ENCODE peak calls at places on chromosome 4, in six cellular contexts. One of them, this sample, is unnamed.
A peak's percentile ranks its signal among the peaks of the same experiment; 100 is the strongest.

GRCh38 chr4:119113033-119113655 is 22.5 kb upstream of the MYOZ2 start:
- DNase-seq in heart right ventricle: no peak
- DNase-seq in PC-9: no peak
- DNase-seq in tibial nerve: no peak
- DNase-seq in AG10803: peak; percentile 94
- DNase-seq in IMR-90: peak; percentile 96
- DNase-seq in this sample: peak; percentile 94

GRCh38 chr4:150332961-150333360 is 249.0 kb upstream of the MAB21L2 start:
- DNase-seq in IMR-90: no peak
- DNase-seq in tibial nerve: no peak
- DNase-seq in PC-9: no peak
- DNase-seq in heart right ventricle: no peak
- DNase-seq in AG10803: no peak
- DNase-seq in this sample: no peak

GRCh38 chr4:47668810-47669408 is 169.0 kb downstream of the CORIN start:
- DNase-seq in IMR-90: peak; percentile 65
- DNase-seq in tibial nerve: peak; percentile 64
- DNase-seq in PC-9: peak; percentile 3
- DNase-seq in heart right ventricle: no peak
- DNase-seq in AG10803: peak; percentile 61
- DNase-seq in this sample: peak; percentile 77

GRCh38 chr4:144356941-144357381 is 216.4 kb upstream of the GYPA start:
- DNase-seq in AG10803: no peak
- DNase-seq in tibial nerve: no peak
- DNase-seq in heart right ventricle: no peak
- DNase-seq in PC-9: no peak
- DNase-seq in IMR-90: no peak
- DNase-seq in this sample: no peak

GRCh38 chr4:151808120-151808529 is 47.3 kb upstream of the GATB start:
- DNase-seq in tibial nerve: no peak
- DNase-seq in IMR-90: peak; percentile 31
- DNase-seq in AG10803: no peak
- DNase-seq in PC-9: no peak
- DNase-seq in heart right ventricle: peak; percentile 18
- DNase-seq in this sample: no peak

GRCh38 chr4:25524616-25525146 is 131.0 kb upstream of the SLC34A2 start:
- DNase-seq in IMR-90: no peak
- DNase-seq in PC-9: no peak
- DNase-seq in tibial nerve: no peak
- DNase-seq in AG10803: no peak
- DNase-seq in heart right ventricle: no peak
- DNase-seq in this sample: no peak

GRCh38 chr4:173211838-173212237 is 43.2 kb downstream of the GALNT7 start:
- DNase-seq in tibial nerve: no peak
- DNase-seq in AG10803: peak; percentile 50
- DNase-seq in heart right ventricle: no peak
- DNase-seq in PC-9: no peak
- DNase-seq in IMR-90: peak; percentile 78
- DNase-seq in this sample: peak; percentile 55

GRCh38 chr4:77308843-77309242 is 151.8 kb downstream of the CCNG2 start:
- DNase-seq in heart right ventricle: no peak
- DNase-seq in tibial nerve: no peak
- DNase-seq in IMR-90: peak; percentile 35
- DNase-seq in PC-9: no peak
- DNase-seq in AG10803: peak; percentile 44
- DNase-seq in this sample: peak; percentile 32

GRCh38 chr4:82577451-82577850 is 15.7 kb upstream of the TMEM150C start:
- DNase-seq in AG10803: no peak
- DNase-seq in PC-9: no peak
- DNase-seq in IMR-90: no peak
- DNase-seq in heart right ventricle: no peak
- DNase-seq in tibial nerve: no peak
- DNase-seq in this sample: no peak

GRCh38 chr4:16513876-16514275 is 287.6 kb upstream of the TAPT1 start:
- DNase-seq in IMR-90: peak; percentile 60
- DNase-seq in tibial nerve: no peak
- DNase-seq in PC-9: no peak
- DNase-seq in AG10803: no peak
- DNase-seq in heart right ventricle: no peak
- DNase-seq in this sample: no peak

GRCh38 chr4:16521156-16521915 is 295.1 kb upstream of the TAPT1 start:
- DNase-seq in AG10803: no peak
- DNase-seq in PC-9: no peak
- DNase-seq in tibial nerve: no peak
- DNase-seq in heart right ventricle: no peak
- DNase-seq in IMR-90: no peak
- DNase-seq in this sample: no peak

GRCh38 chr4:16516796-16517413 is 290.6 kb upstream of the TAPT1 start:
- DNase-seq in PC-9: no peak
- DNase-seq in heart right ventricle: no peak
- DNase-seq in IMR-90: peak; percentile 85
- DNase-seq in tibial nerve: peak; percentile 75
- DNase-seq in AG10803: peak; percentile 82
- DNase-seq in this sample: peak; percentile 83
- TF ChIP-seq CTCF in PC-9: no peak
- TF ChIP-seq CTCF in heart right ventricle: peak; percentile 50
- TF ChIP-seq CTCF in IMR-90: peak; percentile 75
- TF ChIP-seq CTCF in tibial nerve: peak; percentile 39
- TF ChIP-seq CTCF in AG10803: peak; percentile 62
- TF ChIP-seq CTCF in this sample: peak; percentile 58

DNA sequence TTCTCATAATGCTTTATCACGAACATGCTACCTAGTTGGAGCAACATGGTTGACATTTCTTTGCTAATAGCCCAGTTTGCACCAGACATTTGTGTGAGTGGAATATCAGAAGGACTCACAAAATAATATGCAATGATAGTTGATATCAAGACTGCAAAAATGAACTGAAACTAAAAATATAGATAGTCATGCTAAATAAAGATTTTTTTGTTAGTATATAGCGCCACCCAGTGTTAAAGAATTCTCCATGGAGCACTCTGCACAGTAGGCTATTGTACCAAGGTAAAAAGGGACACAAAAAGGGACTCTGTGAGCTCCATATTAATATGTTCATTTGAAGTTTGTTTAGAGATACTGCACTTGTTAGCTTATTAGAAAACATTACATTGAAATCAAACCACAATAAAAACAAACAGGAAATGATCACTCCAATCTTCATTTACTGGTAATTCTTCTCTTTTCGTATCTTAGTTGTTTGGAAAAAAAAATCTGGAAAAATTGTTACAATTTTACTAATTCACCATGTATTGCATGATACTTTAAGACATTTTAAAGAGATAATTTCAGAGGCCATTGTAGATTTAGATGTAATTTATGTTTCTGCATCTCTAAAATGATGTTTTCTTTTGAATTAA is 1509.6 kb downstream of the ADGRL3 start:
- DNase-seq in IMR-90: peak; percentile 0
- DNase-seq in PC-9: no peak
- DNase-seq in tibial nerve: no peak
- DNase-seq in heart right ventricle: no peak
- DNase-seq in AG10803: no peak
- DNase-seq in this sample: peak; percentile 11
- TF ChIP-seq CTCF in IMR-90: peak; percentile 46
- TF ChIP-seq CTCF in PC-9: peak; percentile 65
- TF ChIP-seq CTCF in tibial nerve: peak; percentile 35
- TF ChIP-seq CTCF in heart right ventricle: peak; percentile 69
- TF ChIP-seq CTCF in AG10803: no peak
- TF ChIP-seq CTCF in this sample: no peak

DNA sequence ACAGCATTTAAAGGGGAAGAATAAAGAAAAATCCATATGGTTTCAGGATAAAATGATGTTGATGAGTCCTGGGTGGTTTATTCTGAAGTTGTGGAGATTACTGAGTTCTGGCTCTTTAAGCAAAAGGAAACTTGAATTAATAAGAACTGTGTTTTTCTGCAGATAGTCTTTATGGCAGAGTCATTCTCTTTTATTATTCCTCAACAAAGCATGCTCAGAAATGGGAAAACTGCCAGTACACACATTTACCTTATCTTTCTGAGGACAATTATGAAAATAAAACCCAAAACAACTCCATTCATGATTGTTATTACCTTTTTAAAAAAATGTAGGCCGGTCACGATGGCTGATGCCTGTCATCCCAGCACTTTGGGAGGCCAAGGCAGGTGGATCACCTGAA is 58.5 kb downstream of the ADD1 start:
- DNase-seq in AG10803: no peak
- DNase-seq in heart right ventricle: no peak
- DNase-seq in tibial nerve: no peak
- DNase-seq in IMR-90: no peak
- DNase-seq in PC-9: no peak
- DNase-seq in this sample: peak; percentile 63
- TF ChIP-seq CTCF in AG10803: no peak
- TF ChIP-seq CTCF in heart right ventricle: no peak
- TF ChIP-seq CTCF in tibial nerve: no peak
- TF ChIP-seq CTCF in IMR-90: no peak
- TF ChIP-seq CTCF in PC-9: no peak
- TF ChIP-seq CTCF in this sample: no peak

GRCh38 chr4:84482564-84483563 is 16.2 kb downstream of the NKX6-1 start:
- DNase-seq in AG10803: peak; percentile 29
- DNase-seq in PC-9: no peak
- DNase-seq in heart right ventricle: no peak
- DNase-seq in tibial nerve: no peak
- DNase-seq in IMR-90: no peak
- DNase-seq in this sample: no peak
- TF ChIP-seq CTCF in AG10803: peak; percentile 42
- TF ChIP-seq CTCF in PC-9: no peak
- TF ChIP-seq CTCF in heart right ventricle: peak; percentile 33
- TF ChIP-seq CTCF in tibial nerve: no peak
- TF ChIP-seq CTCF in IMR-90: peak; percentile 28
- TF ChIP-seq CTCF in this sample: peak; percentile 4

GRCh38 chr4:155025762-155026457 is 182.5 kb upstream of the NPY2R start:
- DNase-seq in AG10803: no peak
- DNase-seq in PC-9: no peak
- DNase-seq in tibial nerve: peak; percentile 18
- DNase-seq in heart right ventricle: peak; percentile 15
- DNase-seq in IMR-90: no peak
- DNase-seq in this sample: peak; percentile 63
- TF ChIP-seq CTCF in AG10803: peak; percentile 22
- TF ChIP-seq CTCF in PC-9: peak; percentile 21
- TF ChIP-seq CTCF in tibial nerve: peak; percentile 23
- TF ChIP-seq CTCF in heart right ventricle: peak; percentile 46
- TF ChIP-seq CTCF in IMR-90: peak; percentile 19
- TF ChIP-seq CTCF in this sample: peak; percentile 68